ENCODE peak calls at places on chromosome 5, in seven cellular contexts. O is SK-N-DZ, R is T-helper 1 cell, K is amniotic stem cell, P is breast epithelium, J is T47D, A is iris pigment epithelial cell. G is an unnamed sample.

GRCh38 chr5:158154226-158155005 is 295.5 kb upstream of the CLINT1 start:
- DNase-seq in O (no peak), R (no peak), K (peak), P (no peak), J (no peak), A (peak), G (no peak)

GRCh38 chr5:56060276-56061110 is 65.7 kb upstream of the IL6ST start:
- DNase-seq in O (no peak), R (no peak), K (no peak), P (no peak), J (no peak), A (no peak), G (no peak)

GRCh38 chr5:32170303-32171170 is 3.6 kb downstream of the GOLPH3 start:
- DNase-seq in O (no peak), R (no peak), K (peak), P (no peak), J (no peak), A (peak), G (no peak)

GRCh38 chr5:399296-400281 is 43.4 kb upstream of the EXOC3 start:
- DNase-seq in O (peak), R (no peak), K (peak), P (no peak), J (no peak), A (peak), G (peak)

GRCh38 chr5:28077291-28078240 is 1039.2 kb upstream of the CDH9 start:
- DNase-seq in O (no peak), R (no peak), K (no peak), P (no peak), J (no peak), A (no peak), G (no peak)

GRCh38 chr5:14211818-14212799 is 69.0 kb downstream of the TRIO start:
- DNase-seq in O (no peak), R (no peak), K (no peak), P (no peak), J (no peak), A (no peak), G (no peak)

GRCh38 chr5:18281947-18282557 is 647.8 kb downstream of the TAF11L14 start:
- DNase-seq in O (peak), R (no peak), K (peak), P (no peak), J (peak), A (peak), G (no peak)

GRCh38 chr5:86917117-86917579 is 299.4 kb downstream of the COX7C start:
- DNase-seq in O (no peak), R (no peak), K (no peak), P (no peak), J (peak), A (peak), G (no peak)

GRCh38 chr5:7395432-7396168 is at the start of gene ADCY2:
- DNase-seq in O (no peak), R (no peak), K (no peak), P (no peak), J (no peak), A (no peak), G (no peak)

GRCh38 chr5:2686296-2686695 is 65.2 kb downstream of the IRX2 start:
- DNase-seq in O (no peak), R (no peak), K (no peak), P (no peak), J (no peak), A (no peak), G (peak)

GRCh38 chr5:172632346-172633092 is 8.5 kb upstream of the NEURL1B start:
- DNase-seq in O (no peak), R (no peak), K (no peak), P (peak), J (no peak), A (no peak), G (no peak)

GRCh38 chr5:174601937-174602336 is 122.4 kb upstream of the MSX2 start:
- DNase-seq in O (no peak), R (no peak), K (no peak), P (no peak), J (no peak), A (peak), G (no peak)

GRCh38 chr5:59724482-59725392 is 168.8 kb downstream of the PDE4D start:
- DNase-seq in O (peak), R (no peak), K (no peak), P (no peak), J (peak), A (peak), G (no peak)

GRCh38 chr5:2719332-2719731 is 32.1 kb downstream of the IRX2 start:
- DNase-seq in O (no peak), R (no peak), K (no peak), P (no peak), J (no peak), A (no peak), G (no peak)

GRCh38 chr5:176771102-176771845 is 39.1 kb upstream of the UNC5A start:
- DNase-seq in O (no peak), R (no peak), K (no peak), P (no peak), J (no peak), A (no peak), G (peak)

GRCh38 chr5:122774861-122775712 is at the start of gene SNX2:
- DNase-seq in O (peak), R (peak), K (peak), P (peak), J (peak), A (peak), G (peak)

GRCh38 chr5:131634666-131634995 is 398 bp downstream of the RAPGEF6 start:
- DNase-seq in O (peak), R (peak), K (no peak), P (no peak), J (peak), A (peak), G (peak)

GRCh38 chr5:170315154-170315553 is 17.6 kb upstream of the LCP2 start:
- DNase-seq in O (no peak), R (no peak), K (no peak), P (no peak), J (no peak), A (peak), G (no peak)

GRCh38 chr5:143693691-143694252 is 118.2 kb upstream of the HMHB1 start:
- DNase-seq in O (no peak), R (no peak), K (no peak), P (no peak), J (no peak), A (no peak), G (no peak)

GRCh38 chr5:28967848-28968247 is 1929.5 kb upstream of the CDH9 start:
- DNase-seq in O (no peak), R (no peak), K (no peak), P (no peak), J (no peak), A (no peak), G (no peak)

GRCh38 chr5:128546658-128547281 is 8.7 kb upstream of the FBN2 start:
- DNase-seq in O (no peak), R (no peak), K (no peak), P (no peak), J (peak), A (no peak), G (no peak)

GRCh38 chr5:39891376-39891775 is 466.6 kb upstream of the DAB2 start:
- DNase-seq in O (no peak), R (no peak), K (no peak), P (no peak), J (no peak), A (peak), G (no peak)

GRCh38 chr5:50711280-50711679 is 44.8 kb downstream of the PARP8 start:
- DNase-seq in O (peak), R (peak), K (no peak), P (no peak), J (peak), A (no peak), G (no peak)

GRCh38 chr5:41736641-41737040 is 133.6 kb downstream of the OXCT1 start:
- DNase-seq in O (no peak), R (no peak), K (no peak), P (no peak), J (no peak), A (peak), G (no peak)

GRCh38 chr5:124576848-124577409 is 169.5 kb downstream of the ZNF608 start:
- DNase-seq in O (no peak), R (no peak), K (no peak), P (no peak), J (no peak), A (no peak), G (no peak)

GRCh38 chr5:93519737-93520136 is 61.3 kb downstream of the NR2F1-AS1 start:
- DNase-seq in O (no peak), R (no peak), K (no peak), P (no peak), J (no peak), A (peak), G (no peak)

GRCh38 chr5:178348356-178349146 is 115.9 kb upstream of the PHYKPL start:
- DNase-seq in O (no peak), R (no peak), K (no peak), P (no peak), J (no peak), A (no peak), G (no peak)

GRCh38 chr5:17021363-17021932 is 85.4 kb upstream of the MYO10 start:
- DNase-seq in O (no peak), R (no peak), K (no peak), P (no peak), J (no peak), A (no peak), G (no peak)

GRCh38 chr5:76499528-76500161 is 96.6 kb downstream of the IQGAP2 start:
- DNase-seq in O (no peak), R (no peak), K (no peak), P (no peak), J (no peak), A (no peak), G (no peak)

GRCh38 chr5:147713550-147714295 is 68.8 kb downstream of the JAKMIP2 start:
- DNase-seq in O (no peak), R (no peak), K (no peak), P (no peak), J (no peak), A (no peak), G (no peak)

GRCh38 chr5:43304520-43304919 is 8.7 kb downstream of the HMGCS1 start:
- DNase-seq in O (no peak), R (no peak), K (no peak), P (no peak), J (no peak), A (peak), G (no peak)

GRCh38 chr5:128538249-128539037 is 398 bp upstream of the FBN2 start:
- DNase-seq in O (peak), R (no peak), K (peak), P (no peak), J (no peak), A (peak), G (peak)

GRCh38 chr5:168057905-168058304 is 233.5 kb upstream of the WWC1 start:
- DNase-seq in O (no peak), R (no peak), K (no peak), P (no peak), J (peak), A (no peak), G (no peak)

GRCh38 chr5:132961887-132962286 is 1.5 kb downstream of the AFF4 start:
- DNase-seq in O (no peak), R (no peak), K (no peak), P (no peak), J (no peak), A (peak), G (no peak)

GRCh38 chr5:1294839-1295649 is at the start of gene TERT:
- DNase-seq in O (peak), R (peak), K (no peak), P (no peak), J (no peak), A (no peak), G (no peak)

GRCh38 chr5:149931992-149932436 is 12.6 kb downstream of the PDE6A start:
- DNase-seq in O (peak), R (no peak), K (no peak), P (no peak), J (peak), A (no peak), G (no peak)

GRCh38 chr5:43753069-43753468 is 150.1 kb downstream of the NNT start:
- DNase-seq in O (no peak), R (no peak), K (no peak), P (no peak), J (no peak), A (no peak), G (no peak)

GRCh38 chr5:982377-983237 is 26.0 kb upstream of the NKD2 start:
- DNase-seq in O (no peak), R (no peak), K (no peak), P (no peak), J (peak), A (no peak), G (no peak)

GRCh38 chr5:318341-318897 is 3.1 kb upstream of the AHRR start:
- DNase-seq in O (no peak), R (no peak), K (peak), P (no peak), J (peak), A (peak), G (peak)

G was measured in osteocyte.